ENCODE peak calls at places on chromosomes 6 and 20, in four cellular contexts. One of them, this sample, is unnamed.

GRCh38 chr20:59806578-59806975 is 126.9 kb downstream of the SYCP2 start:
- DNase-seq in HepG2: no peak
- DNase-seq in H1: no peak
- DNase-seq in SK-N-SH: peak; percentile 1
- DNase-seq in this sample: no peak

GRCh38 chr20:16647875-16648597 is 74.8 kb upstream of the KIF16B start:
- DNase-seq in HepG2: no peak
- DNase-seq in H1: no peak
- DNase-seq in SK-N-SH: peak; percentile 64
- DNase-seq in this sample: no peak

GRCh38 chr6:139308936-139309603 is 17.3 kb upstream of the TXLNB start:
- DNase-seq in HepG2: peak; percentile 72
- DNase-seq in H1: no peak
- DNase-seq in SK-N-SH: no peak
- DNase-seq in this sample: no peak

GRCh38 chr6:14148471-14148870 is 30.9 kb downstream of the CD83 start:
- DNase-seq in HepG2: no peak
- DNase-seq in H1: no peak
- DNase-seq in SK-N-SH: no peak
- DNase-seq in this sample: no peak

GRCh38 chr6:113445201-113445600 is 411.9 kb upstream of the MARCKS start:
- DNase-seq in HepG2: no peak
- DNase-seq in H1: no peak
- DNase-seq in SK-N-SH: no peak
- DNase-seq in this sample: no peak

GRCh38 chr20:60559462-60559861 is 601.2 kb downstream of the CDH26 start:
- DNase-seq in HepG2: no peak
- DNase-seq in H1: no peak
- DNase-seq in SK-N-SH: no peak
- DNase-seq in this sample: no peak

GRCh38 chr20:20233041-20233514 is 134.8 kb upstream of the INSM1 start:
- DNase-seq in HepG2: no peak
- DNase-seq in H1: no peak
- DNase-seq in SK-N-SH: peak; percentile 64
- DNase-seq in this sample: peak; percentile 24

GRCh38 chr6:33914519-33915120 is 110.8 kb upstream of the MLN start:
- DNase-seq in HepG2: no peak
- DNase-seq in H1: no peak
- DNase-seq in SK-N-SH: no peak
- DNase-seq in this sample: peak; percentile 76

GRCh38 chr6:168016176-168016620 is 18.7 kb downstream of the KIF25 start:
- DNase-seq in HepG2: no peak
- DNase-seq in H1: peak; percentile 36
- DNase-seq in SK-N-SH: no peak
- DNase-seq in this sample: no peak

GRCh38 chr6:14706378-14706929 is 539.4 kb upstream of the JARID2 start:
- DNase-seq in HepG2: no peak
- DNase-seq in H1: no peak
- DNase-seq in SK-N-SH: no peak
- DNase-seq in this sample: no peak

GRCh38 chr20:58438970-58439808 is 50.2 kb downstream of the VAPB start:
- DNase-seq in HepG2: no peak
- DNase-seq in H1: no peak
- DNase-seq in SK-N-SH: no peak
- DNase-seq in this sample: no peak

GRCh38 chr6:145809211-145809610 is 5.4 kb downstream of the FBXO30 start:
- DNase-seq in HepG2: no peak
- DNase-seq in H1: no peak
- DNase-seq in SK-N-SH: no peak
- DNase-seq in this sample: no peak

GRCh38 chr6:15754706-15755079 is 91.9 kb upstream of the DTNBP1 start:
- DNase-seq in HepG2: no peak
- DNase-seq in H1: no peak
- DNase-seq in SK-N-SH: no peak
- DNase-seq in this sample: no peak

GRCh38 chr6:168574699-168575195 is 133.8 kb downstream of the SMOC2 start:
- DNase-seq in HepG2: no peak
- DNase-seq in H1: peak; percentile 49
- DNase-seq in SK-N-SH: no peak
- DNase-seq in this sample: no peak

GRCh38 chr20:56808119-56808725 is 179.1 kb downstream of the TFAP2C start:
- DNase-seq in HepG2: no peak
- DNase-seq in H1: no peak
- DNase-seq in SK-N-SH: no peak
- DNase-seq in this sample: no peak

DNA sequence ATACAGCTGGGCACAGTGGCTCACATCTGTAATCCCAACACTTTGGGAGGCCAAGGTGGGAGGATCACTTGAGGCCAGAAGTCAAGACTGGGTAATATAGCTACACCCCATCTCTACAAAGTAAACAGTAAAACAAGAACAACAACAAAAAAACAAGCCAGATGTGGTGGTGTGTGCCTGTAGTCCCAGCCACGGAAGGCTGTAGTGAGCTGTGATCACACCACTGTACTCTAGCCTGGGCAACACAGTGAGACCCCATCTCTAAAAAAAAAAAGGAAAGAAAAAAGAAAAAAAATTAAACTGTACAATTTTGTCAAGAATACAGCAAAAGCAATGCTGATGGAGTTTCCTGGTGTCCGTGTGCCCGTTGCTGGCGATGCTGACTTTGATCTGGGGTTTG is 47.2 kb upstream of the SLCO4A1 start:
- DNase-seq in HepG2: no peak
- DNase-seq in H1: no peak
- DNase-seq in SK-N-SH: no peak
- DNase-seq in this sample: no peak
- TF ChIP-seq GABPA in HepG2: no peak
- TF ChIP-seq GABPA in H1: no peak
- TF ChIP-seq GABPA in SK-N-SH: no peak
- TF ChIP-seq GABPA in this sample: no peak

DNA sequence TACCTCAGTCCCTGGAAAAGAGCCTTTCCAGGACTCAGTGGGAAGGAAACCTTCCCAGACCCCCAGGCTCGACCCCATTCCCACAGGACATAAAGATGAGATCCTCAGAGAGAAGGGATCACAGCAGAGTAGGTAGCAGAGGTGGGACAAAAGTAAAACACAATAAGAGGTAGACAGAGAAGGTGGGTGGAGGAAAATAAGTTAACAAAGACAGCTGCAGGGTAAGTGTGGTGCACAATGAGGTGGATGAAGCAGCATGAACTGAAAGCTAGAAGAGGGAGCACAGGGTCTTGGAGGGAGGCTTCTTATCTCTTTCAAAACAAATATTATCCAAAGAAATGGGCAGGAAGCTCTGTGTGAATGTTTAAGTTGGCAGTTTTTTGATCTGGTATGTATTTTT is 13.9 kb upstream of the MAP7 start:
- DNase-seq in HepG2: no peak
- DNase-seq in H1: no peak
- DNase-seq in SK-N-SH: no peak
- DNase-seq in this sample: no peak
- H3K4me3 ChIP-seq in HepG2: no peak overlapping the region
- H3K4me3 ChIP-seq in H1: no peak overlapping the region
- H3K4me3 ChIP-seq in SK-N-SH: no peak overlapping the region
- H3K4me3 ChIP-seq in this sample: no peak overlapping the region

DNA sequence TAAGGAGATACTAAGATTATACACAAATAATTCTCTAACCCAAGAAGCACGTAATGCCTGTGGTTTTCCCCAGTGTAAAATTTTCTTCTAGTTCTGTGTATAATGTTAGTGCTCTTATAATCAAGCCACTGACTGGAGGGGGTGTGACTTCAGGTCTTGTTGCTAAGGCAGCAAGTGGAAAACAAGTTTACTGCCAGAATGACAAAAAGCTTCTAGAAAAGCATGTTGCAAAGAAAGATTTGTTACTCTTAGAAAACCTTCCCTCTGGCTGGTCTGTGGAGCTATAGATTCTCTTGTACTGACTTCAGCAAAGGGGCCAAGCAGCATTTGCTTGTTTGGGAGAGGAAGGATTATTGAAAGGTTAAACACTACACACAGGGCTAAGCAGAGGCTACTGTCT is 288.8 kb downstream of the BTBD9 start:
- DNase-seq in HepG2: no peak
- DNase-seq in H1: no peak
- DNase-seq in SK-N-SH: no peak
- DNase-seq in this sample: no peak
- TF ChIP-seq GABPA in HepG2: no peak
- TF ChIP-seq GABPA in H1: no peak
- TF ChIP-seq GABPA in SK-N-SH: no peak
- TF ChIP-seq GABPA in this sample: no peak

GRCh38 chr6:26234421-26235239 is 130.4 kb upstream of the BTN3A2 start:
- DNase-seq in HepG2: no peak
- DNase-seq in H1: peak; percentile 85
- DNase-seq in SK-N-SH: peak; percentile 73
- DNase-seq in this sample: no peak

GRCh38 chr6:26233608-26234420 is 131.2 kb upstream of the BTN3A2 start:
- DNase-seq in HepG2: no peak
- DNase-seq in H1: no peak
- DNase-seq in SK-N-SH: peak; percentile 40
- DNase-seq in this sample: peak; percentile 49

GRCh38 chr6:26231006-26231587 is 133.9 kb upstream of the BTN3A2 start:
- DNase-seq in HepG2: no peak
- DNase-seq in H1: no peak
- DNase-seq in SK-N-SH: no peak
- DNase-seq in this sample: no peak

GRCh38 chr6:26232306-26232949 is 132.6 kb upstream of the BTN3A2 start:
- DNase-seq in HepG2: no peak
- DNase-seq in H1: no peak
- DNase-seq in SK-N-SH: no peak
- DNase-seq in this sample: no peak

GRCh38 chr6:26232950-26233607 is 131.9 kb upstream of the BTN3A2 start:
- DNase-seq in HepG2: no peak
- DNase-seq in H1: no peak
- DNase-seq in SK-N-SH: no peak
- DNase-seq in this sample: no peak
- H3K4me3 ChIP-seq in HepG2: no peak overlapping the region
- H3K4me3 ChIP-seq in H1: peak overlapping the region; percentile 90
- H3K4me3 ChIP-seq in SK-N-SH: peak overlapping the region; percentile 61
- H3K4me3 ChIP-seq in this sample: no peak overlapping the region

DNA sequence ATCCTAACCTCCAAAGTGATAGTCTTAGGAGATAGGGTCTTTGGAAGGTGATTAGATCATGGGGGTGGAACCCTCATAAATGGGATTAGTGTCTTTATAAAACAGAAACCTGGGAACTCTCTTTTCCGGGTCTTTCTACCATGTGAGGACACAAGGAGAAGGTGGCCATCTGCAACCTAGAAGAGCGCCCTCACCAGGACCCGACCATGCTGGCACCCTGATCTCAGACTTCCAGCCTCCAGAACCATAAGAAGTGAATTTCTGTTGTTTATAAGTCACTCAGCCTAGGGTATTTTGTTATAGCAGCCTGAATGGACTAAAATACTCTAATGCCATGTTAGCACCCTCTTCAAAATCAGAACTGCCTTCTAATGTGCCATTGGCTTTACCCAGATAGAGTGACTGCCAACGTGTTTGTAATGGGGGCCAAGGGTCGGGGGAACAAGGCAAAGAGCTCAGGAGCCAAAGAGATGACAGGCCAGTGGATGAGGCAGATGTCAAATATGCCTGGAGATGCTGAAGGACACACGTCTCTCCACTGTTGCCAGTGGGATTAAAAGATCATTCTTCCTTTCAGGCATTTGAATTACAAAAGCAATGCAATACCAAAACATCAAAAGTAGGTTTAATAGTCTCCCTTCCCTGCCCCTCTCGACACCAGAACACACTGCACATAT is 21.0 kb downstream of the TUBB2B start:
- DNase-seq in HepG2: no peak
- DNase-seq in H1: no peak
- DNase-seq in SK-N-SH: no peak
- DNase-seq in this sample: no peak
- TF ChIP-seq GABPA in HepG2: no peak
- TF ChIP-seq GABPA in H1: no peak
- TF ChIP-seq GABPA in SK-N-SH: no peak
- TF ChIP-seq GABPA in this sample: no peak

GRCh38 chr6:1390071-1390804 is 862 bp downstream of the FOXF2 start:
- DNase-seq in HepG2: no peak
- DNase-seq in H1: peak; percentile 72
- DNase-seq in SK-N-SH: no peak
- DNase-seq in this sample: peak; percentile 48
- H3K4me3 ChIP-seq in HepG2: peak overlapping the region; percentile 23
- H3K4me3 ChIP-seq in H1: no peak overlapping the region
- H3K4me3 ChIP-seq in SK-N-SH: no peak overlapping the region
- H3K4me3 ChIP-seq in this sample: no peak overlapping the region

GRCh38 chr6:47700051-47700450 is 1.7 kb downstream of the ADGRF4 start:
- DNase-seq in HepG2: no peak
- DNase-seq in H1: no peak
- DNase-seq in SK-N-SH: no peak
- DNase-seq in this sample: no peak
- TF ChIP-seq GABPA in HepG2: no peak
- TF ChIP-seq GABPA in H1: no peak
- TF ChIP-seq GABPA in SK-N-SH: no peak
- TF ChIP-seq GABPA in this sample: no peak

GRCh38 chr6:35486005-35486925 is 10.6 kb downstream of the TEAD3 start:
- DNase-seq in HepG2: no peak
- DNase-seq in H1: peak; percentile 95
- DNase-seq in SK-N-SH: peak; percentile 25
- DNase-seq in this sample: no peak
- H3K4me3 ChIP-seq in HepG2: no peak overlapping the region
- H3K4me3 ChIP-seq in H1: peak overlapping the region; percentile 9
- H3K4me3 ChIP-seq in SK-N-SH: no peak overlapping the region
- H3K4me3 ChIP-seq in this sample: no peak overlapping the region

This sample was measured in HL-60.